ENCODE peak calls at places on chromosomes 11 and 22, in six cellular contexts. M, L, S, N, C and E are unnamed samples.

GRCh38 chr11:123561046-123561781 is 93.2 kb downstream of the SCN3B start:
- ATAC-seq in M (peak), L (no peak), S (no peak), N (no peak), C (no peak), E (no peak)

GRCh38 chr22:40857309-40857851 is 432 bp downstream of the XPNPEP3 start:
- ATAC-seq in M (no peak), L (no peak), S (peak), N (no peak), C (no peak), E (no peak)

GRCh38 chr22:17985606-17986005 is 38.8 kb downstream of the MICAL3 start:
- ATAC-seq in M (no peak), L (no peak), S (no peak), N (no peak), C (no peak), E (no peak)

GRCh38 chr22:37284807-37285355 is 2.6 kb downstream of the CYTH4 start:
- ATAC-seq in M (peak), L (peak), S (peak), N (peak), C (peak), E (peak)

GRCh38 chr22:48199667-48200066 is 1437.2 kb downstream of the TBC1D22A start:
- ATAC-seq in M (no peak), L (no peak), S (no peak), N (no peak), C (no peak), E (no peak)

GRCh38 chr11:1487851-1488574 is 1.4 kb upstream of the MOB2 start:
- ATAC-seq in M (peak), L (no peak), S (no peak), N (peak), C (no peak), E (peak)

GRCh38 chr11:47592276-47592675 is 1.9 kb downstream of the C1QTNF4 start:
- ATAC-seq in M (no peak), L (peak), S (no peak), N (no peak), C (no peak), E (no peak)

GRCh38 chr22:30902496-30903357 is 65.8 kb downstream of the MORC2 start:
- ATAC-seq in M (no peak), L (peak), S (no peak), N (no peak), C (no peak), E (peak)

GRCh38 chr11:78595431-78596130 is 20.9 kb upstream of the NARS2 start:
- ATAC-seq in M (no peak), L (no peak), S (no peak), N (no peak), C (no peak), E (no peak)

GRCh38 chr11:134398079-134398444 is 14.0 kb downstream of the B3GAT1 start:
- ATAC-seq in M (peak), L (no peak), S (no peak), N (no peak), C (no peak), E (no peak)

GRCh38 chr11:84430661-84431060 is 1144.5 kb upstream of the CCDC90B start:
- ATAC-seq in M (no peak), L (no peak), S (no peak), N (no peak), C (no peak), E (no peak)

GRCh38 chr11:134266841-134267251 is 9.3 kb upstream of the GLB1L3 start:
- ATAC-seq in M (peak), L (no peak), S (peak), N (peak), C (no peak), E (no peak)

GRCh38 chr11:47188262-47188661 is 2.0 kb upstream of the PACSIN3 start:
- ATAC-seq in M (peak), L (no peak), S (no peak), N (no peak), C (no peak), E (no peak)

GRCh38 chr11:66087148-66087908 is 17.3 kb downstream of the PACS1 start:
- ATAC-seq in M (no peak), L (no peak), S (no peak), N (no peak), C (no peak), E (no peak)